ENCODE peak calls at places on chromosomes 11 and 22, in six cellular contexts. G, R, A, J, I and Y are unnamed samples.

GRCh38 chr11:74268451-74268850 is 43.0 kb downstream of the P4HA3 start:
- DNase-seq in R (no peak), J (no peak), A (no peak), I (no peak), G (peak; percentile 43), Y (no peak)

GRCh38 chr11:8323161-8323935 is 59.7 kb upstream of the LMO1 start:
- DNase-seq in I (no peak), A (no peak), J (no peak), R (no peak), G (no peak), Y (no peak)

GRCh38 chr22:19713650-19714319 is 518 bp upstream of the SEPTIN5 start:
- DNase-seq in G (no peak), I (no peak), R (no peak), A (no peak), J (no peak), Y (no peak)

GRCh38 chr11:10925149-10925926 is 67.5 kb upstream of the ZBED5 start:
- DNase-seq in A (no peak), R (no peak), G (peak; percentile 82), J (no peak), I (no peak), Y (no peak)

GRCh38 chr22:19291218-19291579 is 320 bp downstream of the CLTCL1 start:
- DNase-seq in I (no peak), G (no peak), A (no peak), J (peak; percentile 20), R (peak; percentile 78), Y (peak; percentile 57)

GRCh38 chr22:34236527-34236926 is 316.3 kb upstream of the LARGE1 start:
- DNase-seq in J (no peak), I (no peak), A (no peak), R (no peak), G (no peak), Y (no peak)

GRCh38 chr22:42943981-42944380 is 71.0 kb downstream of the PACSIN2 start:
- DNase-seq in A (no peak), R (no peak), G (no peak), I (no peak), J (no peak), Y (no peak)

GRCh38 chr22:49237703-49238102 is 590.0 kb downstream of the BRD1 start:
- DNase-seq in G (no peak), A (no peak), R (no peak), J (no peak), I (no peak), Y (no peak)

GRCh38 chr22:49825436-49825835 is 2.2 kb downstream of the BRD1 start:
- DNase-seq in R (no peak), I (no peak), J (peak; percentile 16), G (peak; percentile 49), A (peak; percentile 66), Y (no peak)

GRCh38 chr11:119093951-119094815 is 7.5 kb downstream of the DPAGT1 start:
- DNase-seq in I (no peak), G (peak; percentile 39), J (peak; percentile 45), A (peak; percentile 38), R (peak; percentile 77), Y (peak; percentile 34)

GRCh38 chr11:96385187-96385586 is 4.5 kb downstream of the CCDC82 start:
- DNase-seq in J (no peak), G (no peak), I (no peak), A (no peak), R (no peak), Y (no peak)

GRCh38 chr11:134132808-134133207 is 63.9 kb downstream of the JAM3 start:
- DNase-seq in A (peak; percentile 23), I (no peak), J (no peak), R (no peak), G (peak; percentile 25), Y (no peak)

GRCh38 chr11:60951611-60951908 is 416 bp downstream of the SLC15A3 start:
- DNase-seq in J (peak; percentile 19), A (no peak), G (no peak), I (no peak), R (no peak), Y (no peak)

GRCh38 chr11:65431452-65432132 is 9.0 kb downstream of the NEAT1 start:
- DNase-seq in J (peak; percentile 57), G (no peak), R (no peak), A (peak; percentile 48), I (no peak), Y (peak; percentile 78)

GRCh38 chr22:47647720-47648119 is 885.3 kb downstream of the TBC1D22A start:
- DNase-seq in A (no peak), I (no peak), R (no peak), J (no peak), G (no peak), Y (no peak)

GRCh38 chr11:66142370-66143263 is 72.5 kb downstream of the PACS1 start:
- DNase-seq in R (no peak), A (peak; percentile 53), J (peak; percentile 3), G (peak; percentile 97), I (no peak), Y (no peak)

GRCh38 chr22:22940961-22941605 is 53.5 kb downstream of the IGLL5 start:
- DNase-seq in G (no peak), R (peak; percentile 44), A (no peak), I (no peak), J (no peak), Y (peak; percentile 42)

GRCh38 chr11:67400942-67401494 is 640 bp downstream of the PPP1CA start:
- DNase-seq in R (no peak), A (no peak), G (no peak), I (no peak), J (peak; percentile 21), Y (no peak)
- H3K4me1 ChIP-seq in R (peaks cover 40% of the 10 kb centered on the region), A (peaks cover 13% of the 10 kb centered on the region), G (peaks cover 11% of the 10 kb centered on the region), I (peaks cover 16% of the 10 kb centered on the region), J (peaks cover 10% of the 10 kb centered on the region), Y (peaks cover 73% of the 10 kb centered on the region)

DNA sequence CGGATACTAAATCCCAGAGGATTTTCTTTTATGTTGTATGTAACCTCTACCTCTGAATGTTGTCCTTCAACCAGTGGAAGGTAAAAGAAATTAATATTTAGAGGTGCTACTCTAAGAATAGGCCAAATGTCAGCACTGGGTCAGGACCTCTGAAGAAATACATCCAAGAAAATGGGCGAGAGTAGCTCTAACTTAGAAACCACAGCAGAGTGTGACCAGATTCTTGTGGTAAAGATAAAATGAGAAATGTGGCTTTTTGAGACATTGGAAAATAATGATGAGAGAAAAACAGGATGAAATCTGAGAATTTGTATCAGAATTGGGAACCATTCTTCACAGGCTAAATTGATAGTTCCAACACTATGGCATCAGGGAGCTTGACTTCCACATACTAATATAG is 63.5 kb downstream of the CSTPP1 start:
- DNase-seq in G (no peak), A (no peak), R (no peak), J (peak; percentile 41), I (no peak), Y (no peak)
- H3K4me1 ChIP-seq in G (no peaks in the 10 kb centered on the region), A (peaks cover 5% of the 10 kb centered on the region), R (peaks cover 25% of the 10 kb centered on the region), J (peaks cover 6% of the 10 kb centered on the region), I (no peaks in the 10 kb centered on the region), Y (no peaks in the 10 kb centered on the region)

DNA sequence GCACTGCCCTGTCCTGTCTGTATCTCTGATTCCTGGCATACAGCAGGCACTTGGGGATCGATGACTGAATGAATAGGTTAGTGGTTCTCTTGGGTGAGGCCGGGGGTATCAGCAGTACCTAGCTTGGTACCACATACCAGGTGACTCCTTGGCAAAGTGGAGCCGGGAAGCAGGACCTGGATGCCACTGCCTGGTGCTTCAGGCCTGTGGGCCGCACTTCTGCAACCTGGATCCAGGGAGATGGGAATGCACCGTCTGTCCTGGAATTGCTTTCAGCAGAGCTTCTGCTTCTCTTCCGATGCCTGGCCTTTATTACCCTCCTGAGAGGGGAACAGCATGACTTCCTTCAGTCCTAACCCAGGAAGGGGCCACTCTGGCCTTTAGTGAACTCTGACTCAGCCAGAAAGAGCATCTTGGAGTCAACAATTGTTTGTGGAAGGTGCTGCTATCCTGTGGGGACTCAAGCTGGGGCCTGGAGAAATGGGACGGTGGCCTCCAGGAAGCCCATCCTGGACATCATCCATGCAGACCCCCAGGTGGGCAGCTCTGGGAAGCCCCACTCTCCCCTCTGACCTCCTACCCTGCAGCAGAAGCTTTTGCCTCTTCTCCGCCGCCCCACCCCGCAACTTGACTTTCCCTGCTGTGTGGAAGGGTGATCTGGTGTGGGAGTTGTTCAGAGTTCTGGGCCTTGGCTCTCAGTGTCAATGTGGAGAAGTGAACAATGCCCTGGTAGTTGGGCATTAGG is 5.1 kb downstream of the CD82 start:
- DNase-seq in I (no peak), R (no peak), G (no peak), A (no peak), J (no peak), Y (no peak)
- H3K4me1 ChIP-seq in I (peaks cover 18% of the 10 kb centered on the region), R (peaks cover 94% of the 10 kb centered on the region), G (peaks cover 20% of the 10 kb centered on the region), A (peaks cover 53% of the 10 kb centered on the region), J (no peaks in the 10 kb centered on the region), Y (peaks cover 96% of the 10 kb centered on the region)

GRCh38 chr11:44740967-44741366 is 14.2 kb downstream of the TSPAN18 start:
- DNase-seq in J (no peak), R (no peak), G (no peak), A (no peak), I (no peak), Y (no peak)
- H3K4me1 ChIP-seq in J (peaks cover 9% of the 10 kb centered on the region), R (peaks cover 5% of the 10 kb centered on the region), G (no peaks in the 10 kb centered on the region), A (peaks cover 8% of the 10 kb centered on the region), I (no peaks in the 10 kb centered on the region), Y (peaks cover 12% of the 10 kb centered on the region)

DNA sequence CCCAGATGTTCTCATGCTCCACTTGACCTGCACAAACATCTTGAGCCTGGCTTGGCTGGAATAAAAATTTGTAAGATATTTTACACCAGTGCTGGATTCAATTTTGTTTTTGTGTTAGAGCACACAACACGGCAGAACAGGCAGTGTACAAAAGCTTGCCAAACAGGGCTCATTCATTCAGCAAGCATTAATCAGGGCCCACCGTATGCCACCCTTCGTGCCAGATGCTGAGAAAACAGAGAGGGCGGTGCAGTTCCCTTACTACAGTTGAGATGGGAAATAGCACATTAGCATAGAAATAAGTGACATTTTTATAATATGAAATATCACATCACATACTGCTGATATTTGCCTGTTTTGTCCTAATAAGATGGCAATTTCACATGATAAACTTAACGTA is 133.2 kb upstream of the PARVA start:
- DNase-seq in G (no peak), R (no peak), J (no peak), A (no peak), I (no peak), Y (no peak)
- H3K4me1 ChIP-seq in G (peaks cover 52% of the 10 kb centered on the region), R (peaks cover 26% of the 10 kb centered on the region), J (peaks cover 11% of the 10 kb centered on the region), A (peaks cover 4% of the 10 kb centered on the region), I (peaks cover 61% of the 10 kb centered on the region), Y (peaks cover 21% of the 10 kb centered on the region)

GRCh38 chr11:3131330-3131941 is 33.7 kb downstream of the OSBPL5 start:
- DNase-seq in R (no peak), J (no peak), G (no peak), I (no peak), A (no peak), Y (no peak)
- H3K4me1 ChIP-seq in R (peaks cover 6% of the 10 kb centered on the region), J (no peaks in the 10 kb centered on the region), G (peaks cover 8% of the 10 kb centered on the region), I (peaks cover 2% of the 10 kb centered on the region), A (no peaks in the 10 kb centered on the region), Y (peaks cover 13% of the 10 kb centered on the region)

GRCh38 chr22:25844601-25845000 is 102.6 kb downstream of the MYO18B start:
- DNase-seq in G (no peak), R (no peak), I (no peak), J (no peak), A (no peak), Y (no peak)
- H3K4me1 ChIP-seq in G (no peaks in the 10 kb centered on the region), R (no peaks in the 10 kb centered on the region), I (no peaks in the 10 kb centered on the region), J (no peaks in the 10 kb centered on the region), A (no peaks in the 10 kb centered on the region), Y (no peaks in the 10 kb centered on the region)

DNA sequence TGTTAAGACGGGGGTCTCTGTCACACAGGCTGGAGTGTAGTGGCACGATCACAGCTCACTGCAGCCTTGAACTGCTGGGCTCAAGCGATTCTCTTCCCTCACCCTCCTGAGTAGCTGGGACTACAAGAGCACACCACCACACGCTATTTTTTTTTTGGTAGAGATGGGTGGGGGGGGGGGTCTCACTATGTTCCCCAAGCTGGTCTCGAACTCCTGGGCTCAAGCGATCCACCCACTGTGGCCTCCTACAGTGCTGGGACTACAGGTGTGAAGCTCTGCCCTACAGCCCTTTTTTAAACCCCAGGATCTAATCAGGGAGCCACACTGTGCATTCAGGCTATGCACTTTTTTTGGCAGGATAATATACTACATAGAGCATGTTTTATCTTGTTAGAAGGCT is 1.4 kb upstream of the DHCR7 start:
- DNase-seq in A (no peak), G (no peak), I (no peak), R (no peak), J (no peak), Y (no peak)
- H3K4me1 ChIP-seq in A (peaks cover 9% of the 10 kb centered on the region), G (peaks cover 34% of the 10 kb centered on the region), I (peaks cover 11% of the 10 kb centered on the region), R (peaks cover 37% of the 10 kb centered on the region), J (peaks cover 16% of the 10 kb centered on the region), Y (peaks cover 46% of the 10 kb centered on the region)